ENCODE peak calls at places on chromosome 13, in ten cellular contexts. W is GM19239; R is GOT3; M is neural crest cell; U is activated CD8-positive, alpha-beta T cell treated with anti-CD3 and anti-CD28 coated beads for 36 hours; B is H9; Z is anterior cingulate cortex; K is ascending aorta; J is GM18507; H is pons. E is an unnamed sample.

GRCh38 chr13:90867336-90867683 is 480.2 kb upstream of the MIR17HG start:
- DNase-seq in R (no peak), U (peak; percentile 56), M (peak; percentile 70), B (peak; percentile 76), Z (no peak), J (peak; percentile 2), W (no peak), K (peak; percentile 72), H (peak; percentile 71), E (no peak)

GRCh38 chr13:77416666-77417212 is 89.8 kb upstream of the MYCBP2 start:
- DNase-seq in J (no peak), H (no peak), Z (no peak), U (no peak), R (no peak), B (no peak), W (no peak), K (no peak), M (no peak), E (no peak)

GRCh38 chr13:39062004-39062403 is 23.7 kb downstream of the NHLRC3 start:
- DNase-seq in U (no peak), M (no peak), J (no peak), W (no peak), Z (no peak), B (no peak), R (no peak), H (no peak), K (no peak), E (no peak)

GRCh38 chr13:33441015-33441414 is 155.5 kb upstream of the STARD13 start:
- DNase-seq in M (no peak), B (peak; percentile 46), U (no peak), W (no peak), K (no peak), H (no peak), J (no peak), R (no peak), Z (no peak), E (no peak)

GRCh38 chr13:93736111-93736510 is 509.5 kb downstream of the GPC6 start:
- DNase-seq in J (no peak), B (no peak), R (no peak), U (no peak), W (no peak), K (no peak), M (no peak), H (no peak), Z (no peak), E (no peak)

GRCh38 chr13:95113601-95114000 is 187.7 kb downstream of the ABCC4 start:
- DNase-seq in J (no peak), W (no peak), K (no peak), Z (no peak), H (no peak), U (no peak), B (no peak), M (no peak), R (no peak), E (no peak)

GRCh38 chr13:47420012-47420411 is 523.2 kb upstream of the HTR2A start:
- DNase-seq in B (no peak), W (no peak), R (no peak), J (no peak), M (no peak), K (no peak), U (no peak), H (no peak), Z (no peak), E (no peak)

GRCh38 chr13:50130686-50131051 is 115.4 kb downstream of the KCNRG start:
- DNase-seq in Z (no peak), R (no peak), B (peak; percentile 58), K (peak; percentile 69), W (no peak), U (peak; percentile 13), M (peak; percentile 30), H (no peak), J (no peak), E (no peak)

GRCh38 chr13:85970727-85971126 is 171.5 kb upstream of the SLITRK6 start:
- DNase-seq in M (no peak), W (no peak), K (no peak), U (no peak), B (no peak), H (peak; percentile 4), R (no peak), Z (no peak), J (no peak), E (no peak)

GRCh38 chr13:85896516-85897450 is 97.6 kb upstream of the SLITRK6 start:
- DNase-seq in J (no peak), Z (no peak), U (no peak), K (no peak), W (no peak), M (no peak), R (no peak), B (peak; percentile 29), H (no peak), E (no peak)

GRCh38 chr13:83883061-83883523 is 818 bp upstream of the SLITRK1 start:
- DNase-seq in R (no peak), H (peak; percentile 59), B (peak; percentile 41), K (no peak), W (no peak), J (no peak), M (no peak), U (no peak), Z (no peak), E (no peak)

GRCh38 chr13:69751259-69751658 is 356.4 kb upstream of the ATXN8OS start:
- DNase-seq in W (no peak), Z (no peak), H (no peak), U (no peak), B (no peak), R (no peak), K (no peak), J (no peak), M (no peak), E (no peak)

GRCh38 chr13:80524447-80525215 is 183.7 kb upstream of the SPRY2 start:
- DNase-seq in R (no peak), J (no peak), U (no peak), M (no peak), K (no peak), W (no peak), B (no peak), Z (no peak), H (no peak), E (no peak)

GRCh38 chr13:49418206-49418605 is 25.7 kb downstream of the CAB39L start:
- DNase-seq in U (no peak), K (no peak), Z (no peak), W (no peak), J (no peak), H (no peak), R (no peak), B (no peak), M (no peak), E (no peak)

GRCh38 chr13:44810067-44810840 is 179.0 kb downstream of the NUFIP1 start:
- DNase-seq in Z (no peak), B (no peak), R (no peak), M (no peak), K (peak; percentile 73), H (peak; percentile 3), J (no peak), W (no peak), U (no peak), E (no peak)

GRCh38 chr13:104296301-104296700 is 1230.1 kb upstream of the SLC10A2 start:
- DNase-seq in J (no peak), R (no peak), U (no peak), B (no peak), W (no peak), K (no peak), H (no peak), Z (no peak), M (no peak), E (no peak)

GRCh38 chr13:23183292-23183691 is 2.5 kb downstream of the SGCG start:
- DNase-seq in Z (no peak), R (no peak), J (no peak), M (no peak), H (no peak), U (no peak), B (no peak), K (no peak), W (no peak), E (no peak)

GRCh38 chr13:110676511-110677204 is 29.3 kb downstream of the CARS2 start:
- DNase-seq in W (peak; percentile 73), R (no peak), H (peak; percentile 18), U (peak; percentile 47), B (no peak), J (peak; percentile 44), M (no peak), K (peak; percentile 56), Z (no peak), E (no peak)

GRCh38 chr13:96091932-96092253 is 2.0 kb downstream of the HS6ST3 start:
- DNase-seq in U (no peak), B (no peak), J (no peak), R (no peak), Z (no peak), M (no peak), K (no peak), W (no peak), H (no peak), E (no peak)

GRCh38 chr13:23980160-23980551 is 82.9 kb upstream of the C1QTNF9B start:
- DNase-seq in U (peak; percentile 93), R (peak; percentile 57), Z (peak; percentile 80), W (peak; percentile 77), B (peak; percentile 86), H (peak; percentile 73), J (peak; percentile 83), M (peak; percentile 89), K (peak; percentile 89), E (no peak)

GRCh38 chr13:43031881-43032280 is 8.5 kb downstream of the DNAJC15 start:
- DNase-seq in U (no peak), B (no peak), K (no peak), M (no peak), J (no peak), R (no peak), Z (no peak), W (no peak), H (no peak), E (no peak)

GRCh38 chr13:106472621-106473020 is 62.8 kb downstream of the EFNB2 start:
- DNase-seq in B (no peak), J (no peak), K (no peak), U (no peak), M (no peak), W (no peak), Z (no peak), R (no peak), H (no peak), E (no peak)

GRCh38 chr13:20415694-20416107 is 110.0 kb downstream of the CRYL1 start:
- DNase-seq in W (no peak), J (no peak), B (no peak), Z (no peak), M (no peak), U (no peak), R (no peak), H (no peak), K (peak; percentile 45), E (no peak)

GRCh38 chr13:66264976-66265375 is 965.2 kb downstream of the PCDH9 start:
- DNase-seq in W (no peak), K (no peak), B (no peak), Z (no peak), H (no peak), R (no peak), U (no peak), J (no peak), M (no peak), E (no peak)

GRCh38 chr13:32009362-32009761 is 22.2 kb upstream of the FRY start:
- DNase-seq in B (no peak), R (no peak), W (no peak), M (no peak), Z (no peak), U (no peak), H (no peak), J (no peak), K (no peak), E (no peak)

GRCh38 chr13:94369862-94370491 is 109.5 kb downstream of the DCT start:
- DNase-seq in J (no peak), R (no peak), H (peak; percentile 54), M (no peak), Z (no peak), U (no peak), B (no peak), W (no peak), K (no peak), E (no peak)

GRCh38 chr13:80904386-80904785 is 563.5 kb upstream of the SPRY2 start:
- DNase-seq in U (no peak), W (no peak), R (no peak), J (no peak), H (no peak), B (no peak), M (no peak), K (no peak), Z (no peak), E (no peak)

GRCh38 chr13:100644328-100644727 is 30.3 kb downstream of the TMTC4 start:
- DNase-seq in M (no peak), H (no peak), K (no peak), Z (no peak), B (no peak), J (no peak), W (no peak), U (no peak), R (no peak), E (no peak)